ENCODE peak calls at places on chromosome X, in five cellular contexts. V, Z, Q, C and P are unnamed samples. For H3K4me1, the result is how much of the 10 kb centered on the place peaks cover.

GRCh38 chrX:69379412-69379811 is 124.7 kb upstream of the NALF2 start:
- DNase-seq in V (no peak), Z (no peak), Q (no peak), C (no peak), P (no peak)

GRCh38 chrX:118615141-118615540 is 112.3 kb upstream of the IL13RA1 start:
- DNase-seq in C (no peak), Z (no peak), V (no peak), Q (no peak), P (no peak)

GRCh38 chrX:1589356-1590130 is 1.9 kb upstream of the AKAP17A start:
- DNase-seq in V (no peak), C (no peak), Z (no peak), Q (no peak), P (peak)

GRCh38 chrX:80550722-80551121 is 130.5 kb downstream of the TENT5D start:
- DNase-seq in V (peak), Z (no peak), Q (no peak), C (no peak), P (no peak)

GRCh38 chrX:9291666-9292065 is 173.2 kb upstream of the TBL1X start:
- DNase-seq in Q (no peak), V (peak), C (no peak), Z (no peak), P (no peak)

GRCh38 chrX:131073607-131074006 is 15.5 kb downstream of the ARHGAP36 start:
- DNase-seq in V (no peak), C (no peak), Q (no peak), Z (no peak), P (no peak)

GRCh38 chrX:132423323-132423722 is 65.5 kb downstream of the MBNL3 start:
- DNase-seq in Z (no peak), C (no peak), V (no peak), Q (no peak), P (no peak)

GRCh38 chrX:51779306-51779705 is 36.1 kb downstream of the GSPT2 start:
- DNase-seq in C (no peak), V (no peak), Q (no peak), Z (no peak), P (no peak)

GRCh38 chrX:20441123-20441522 is 174.4 kb upstream of the RPS6KA3 start:
- DNase-seq in Q (no peak), V (no peak), C (no peak), Z (no peak), P (no peak)

GRCh38 chrX:103688949-103689348 is 2.5 kb upstream of the MORF4L2 start:
- DNase-seq in V (peak), Z (peak), C (peak), Q (peak), P (no peak)

GRCh38 chrX:19840899-19841648 is 46.3 kb downstream of the SH3KBP1 start:
- DNase-seq in Z (peak), C (peak), Q (no peak), V (no peak), P (no peak)

GRCh38 chrX:69369999-69370398 is 134.1 kb upstream of the NALF2 start:
- DNase-seq in C (no peak), Z (no peak), Q (no peak), V (no peak), P (no peak)

GRCh38 chrX:110317820-110318663 is at the start of gene AMMECR1:
- DNase-seq in C (peak), Q (peak), V (peak), Z (peak), P (peak)

GRCh38 chrX:129738466-129739308 is at the start of gene XPNPEP2:
- DNase-seq in Q (peak), C (no peak), Z (no peak), V (no peak), P (no peak)

GRCh38 chrX:54423161-54423888 is 16.9 kb upstream of the TSR2 start:
- DNase-seq in Z (no peak), Q (no peak), C (no peak), V (peak), P (no peak)

GRCh38 chrX:27889878-27890277 is 82.1 kb downstream of the MAGEB10 start:
- DNase-seq in C (no peak), Q (no peak), V (no peak), Z (no peak), P (no peak)

GRCh38 chrX:21932277-21932996 is 8.1 kb upstream of the SMS start:
- DNase-seq in C (peak), Q (peak), Z (peak), V (no peak), P (peak)

GRCh38 chrX:74422576-74423288 is 1.4 kb downstream of the SLC16A2 start:
- DNase-seq in Q (peak), V (peak), Z (peak), C (peak), P (peak)

GRCh38 chrX:148380614-148381561 is 119.5 kb upstream of the AFF2 start:
- DNase-seq in C (peak), Z (peak), V (no peak), Q (no peak), P (no peak)

GRCh38 chrX:78950157-78950556 is 5.0 kb downstream of the P2RY10 start:
- DNase-seq in C (no peak), Q (no peak), V (no peak), Z (no peak), P (no peak)

GRCh38 chrX:7698248-7698647 is 144.7 kb upstream of the VCX start:
- DNase-seq in C (no peak), V (no peak), Q (no peak), Z (no peak), P (no peak)

GRCh38 chrX:110410598-110410997 is 52.0 kb downstream of the RTL9 start:
- DNase-seq in C (no peak), V (no peak), Z (no peak), Q (no peak), P (no peak)

GRCh38 chrX:11481035-11481434 is 184.7 kb downstream of the ARHGAP6 start:
- DNase-seq in Q (peak), Z (no peak), V (no peak), C (peak), P (no peak)

GRCh38 chrX:15750611-15751159 is 12.6 kb downstream of the CA5B start:
- DNase-seq in C (peak), V (no peak), Q (no peak), Z (no peak), P (no peak)
- H3K4me3 ChIP-seq in C (peak), V (no peak), Q (no peak), Z (no peak), P (no peak)

GRCh38 chrX:40007746-40008705 is 89.7 kb downstream of the BCOR start:
- DNase-seq in Z (no peak), V (no peak), C (no peak), Q (no peak), P (no peak)

GRCh38 chrX:40008841-40009461 is 88.8 kb downstream of the BCOR start:
- DNase-seq in V (peak), C (peak), Q (no peak), Z (no peak), P (no peak)

GRCh38 chrX:40005290-40006011 is 92.3 kb downstream of the BCOR start:
- DNase-seq in Q (no peak), C (no peak), V (no peak), Z (no peak), P (no peak)

GRCh38 chrX:40006025-40007017 is 91.4 kb downstream of the BCOR start:
- DNase-seq in V (peak), Z (no peak), C (peak), Q (no peak), P (no peak)

DNA sequence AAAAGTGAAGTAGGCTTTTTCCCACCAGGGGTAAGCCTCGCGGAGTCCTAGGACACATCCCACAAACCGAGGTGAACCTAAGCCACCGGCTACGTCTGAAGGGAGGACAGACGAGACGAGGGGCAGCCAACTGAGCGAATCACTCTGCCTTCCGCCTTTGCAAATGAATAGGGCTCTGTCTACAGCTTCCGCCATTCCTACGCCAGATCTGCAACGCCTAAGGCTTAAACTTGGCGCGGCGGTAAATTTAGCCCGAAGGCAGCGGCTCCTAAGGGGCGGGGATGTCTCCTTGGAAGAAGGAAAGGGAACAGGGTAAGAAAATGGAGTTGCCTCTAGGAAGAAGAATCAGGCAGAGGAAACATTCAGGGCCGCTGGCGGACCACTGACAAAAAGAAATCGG is 90.6 kb downstream of the BCOR start:
- DNase-seq in Z (no peak), C (no peak), Q (no peak), V (no peak), P (no peak)
- H3K4me1 ChIP-seq in Z (under half), C (under half), Q (under half), V (under half), P (under half)

GRCh38 chrX:85517994-85518718 is 138.7 kb upstream of the POF1B start:
- DNase-seq in C (no peak), Z (no peak), Q (no peak), V (no peak), P (no peak)

DNA sequence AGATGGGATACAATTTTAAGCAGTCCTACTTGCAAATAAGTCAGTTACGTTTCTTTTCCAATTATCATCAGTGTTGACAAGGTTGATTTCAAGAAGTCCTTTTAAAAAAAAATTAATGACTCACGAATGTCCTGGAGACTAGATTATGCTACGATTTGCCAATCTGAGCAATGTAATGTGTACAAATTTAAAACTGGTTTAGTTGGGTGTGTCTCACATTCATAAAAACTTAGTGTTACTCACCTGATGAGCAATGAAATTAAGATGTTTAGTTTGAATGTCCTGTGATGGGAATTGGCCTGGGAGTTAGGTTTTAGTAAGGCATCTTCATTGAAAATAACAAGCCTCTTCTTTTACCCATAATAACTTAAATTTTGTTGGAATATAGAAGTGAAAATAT is 136.7 kb upstream of the POF1B start:
- DNase-seq in C (no peak), Q (no peak), Z (no peak), V (no peak), P (no peak)
- H3K27ac ChIP-seq in C (no peak), Q (no peak), Z (no peak), V (no peak), P (no peak)

GRCh38 chrX:97126020-97126419 is 242.3 kb downstream of the RPA4 start:
- DNase-seq in V (no peak), Z (peak), Q (peak), C (peak), P (no peak)
- H3K4me3 ChIP-seq in V (no peak), Z (no peak), Q (no peak), C (no peak), P (no peak)

DNA sequence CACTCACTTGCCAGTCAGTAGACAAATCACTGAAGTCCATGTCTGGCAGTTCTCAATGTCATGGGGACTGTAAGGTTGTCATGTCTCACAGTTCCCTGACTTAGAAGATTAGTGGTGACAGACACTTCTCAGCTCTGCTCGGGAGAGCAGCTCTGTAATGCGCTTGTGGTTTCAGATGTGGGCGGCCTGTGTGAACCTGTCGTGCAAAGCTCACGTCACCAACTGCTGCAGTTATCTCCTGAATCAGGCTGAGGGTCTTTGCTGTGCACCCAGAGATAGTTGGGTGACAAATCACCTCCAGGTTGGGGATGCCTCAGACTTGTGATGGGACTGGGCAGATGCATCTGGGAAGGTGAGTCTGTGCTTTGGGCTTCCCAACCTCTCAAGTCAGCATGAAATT is at the start of gene IL9R:
- DNase-seq in Z (no peak), C (no peak), V (no peak), Q (no peak), P (no peak)
- H3K4me1 ChIP-seq in Z (under half), C (under half), V (under half), Q (under half), P (under half)

GRCh38 chrX:152418025-152418424 is 33.1 kb downstream of the GABRA3 start:
- DNase-seq in C (no peak), Q (no peak), V (no peak), Z (no peak), P (no peak)
- H3K27ac ChIP-seq in C (no peak), Q (no peak), V (no peak), Z (no peak), P (no peak)

DNA sequence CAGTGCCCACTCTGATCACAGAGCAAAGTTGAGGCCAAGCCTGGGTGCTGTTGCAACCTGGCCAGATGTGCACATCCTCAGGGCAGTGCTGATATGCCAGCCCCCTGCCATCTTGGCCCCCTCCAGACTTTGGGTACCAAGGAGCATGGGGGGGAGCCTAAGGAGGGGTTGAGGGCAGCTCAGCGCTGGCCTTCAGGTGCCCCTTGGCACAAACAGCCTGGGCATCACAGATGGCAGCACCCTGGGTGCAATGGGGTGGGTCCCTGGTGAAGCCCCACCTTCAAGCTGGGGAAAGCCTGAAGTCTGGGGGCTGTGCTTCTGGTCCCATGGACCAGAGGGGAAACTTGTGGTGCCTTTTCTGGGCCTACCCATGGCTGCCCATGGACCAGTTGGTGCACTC is 163.0 kb downstream of the FAM47A start:
- DNase-seq in Q (no peak), C (no peak), Z (no peak), V (no peak), P (no peak)
- H3K4me3 ChIP-seq in Q (no peak), C (no peak), Z (no peak), V (no peak), P (no peak)

GRCh38 chrX:5916945-5917344 is 311.7 kb downstream of the NLGN4X start:
- DNase-seq in V (no peak), Q (no peak), C (no peak), Z (no peak), P (no peak)
- H3K4me1 ChIP-seq in V (under half), Q (under half), C (under half), Z (under half), P (under half)